ENCODE peak calls at places on chromosomes 1 and 21, in eight cellular contexts. E is aorta; B is H9; M is fibroblast of lung; P is SJSA1; Y is CD4-positive, alpha-beta T cell; C is testis; F is CD4-positive, alpha-beta memory T cell. V is an unnamed sample.

GRCh38 chr21:33834801-33835500 is 80.7 kb downstream of the ATP5PO start:
- DNase-seq in Y (no peak), M (no peak), C (no peak), B (no peak), E (no peak), F (no peak), P (no peak), V (no peak)

GRCh38 chr1:211589782-211590721 is 11.1 kb upstream of the SLC30A1 start:
- DNase-seq in P (no peak), F (no peak), M (peak; percentile 66), Y (no peak), C (peak; percentile 75), E (peak; percentile 93), B (no peak), V (no peak)

GRCh38 chr1:47449702-47450552 is 12.1 kb downstream of the FOXD2 start:
- DNase-seq in E (no peak), Y (no peak), F (no peak), C (peak; percentile 53), M (no peak), P (no peak), B (peak; percentile 84), V (peak; percentile 57)

GRCh38 chr1:200710166-200710565 is 28.5 kb upstream of the CAMSAP2 start:
- DNase-seq in C (no peak), E (no peak), F (no peak), Y (no peak), B (no peak), M (no peak), P (no peak), V (peak; percentile 68)

GRCh38 chr1:247070645-247071044 is 8.0 kb downstream of the ZNF670 start:
- DNase-seq in F (no peak), M (no peak), E (no peak), P (no peak), C (no peak), Y (no peak), B (no peak), V (no peak)

GRCh38 chr1:80101159-80101558 is 1094.6 kb upstream of the ADGRL4 start:
- DNase-seq in E (no peak), Y (no peak), F (no peak), P (no peak), M (no peak), B (no peak), C (no peak), V (no peak)

GRCh38 chr1:150928286-150928685 is 2.1 kb downstream of the SETDB1 start:
- DNase-seq in Y (no peak), P (no peak), F (no peak), E (no peak), B (no peak), M (no peak), C (no peak), V (no peak)

GRCh38 chr1:220013497-220013896 is 32.8 kb downstream of the EPRS1 start:
- DNase-seq in E (no peak), B (no peak), Y (no peak), F (no peak), P (no peak), C (no peak), M (peak; percentile 10), V (no peak)

GRCh38 chr1:145887631-145888030 is 2.0 kb upstream of the ANKRD35 start:
- DNase-seq in Y (no peak), E (no peak), B (no peak), F (no peak), C (no peak), M (no peak), P (no peak), V (no peak)

GRCh38 chr1:1415751-1416150 is 5.3 kb downstream of the ANKRD65 start:
- DNase-seq in M (no peak), F (no peak), B (no peak), P (no peak), Y (no peak), C (no peak), E (no peak), V (no peak)

GRCh38 chr21:44615881-44616590 is 4.2 kb downstream of the KRTAP10-8 start:
- DNase-seq in C (no peak), F (no peak), P (no peak), Y (no peak), B (no peak), M (no peak), E (peak; percentile 38), V (no peak)

GRCh38 chr1:15405106-15405850 is 4.4 kb upstream of the EFHD2 start:
- DNase-seq in B (no peak), Y (no peak), E (no peak), C (no peak), P (no peak), F (no peak), M (no peak), V (no peak)

GRCh38 chr1:32718527-32718926 is 16.0 kb upstream of the SYNC start:
- DNase-seq in F (no peak), P (no peak), B (no peak), E (no peak), C (no peak), Y (no peak), M (no peak), V (no peak)

GRCh38 chr21:43585924-43586411 is 73.3 kb downstream of the HSF2BP start:
- DNase-seq in P (peak; percentile 94), B (peak; percentile 40), Y (no peak), E (peak; percentile 63), C (peak; percentile 83), F (no peak), M (peak; percentile 98), V (no peak)

GRCh38 chr21:34835526-34835925 is 166.7 kb downstream of the CLIC6 start:
- DNase-seq in C (peak; percentile 21), M (peak; percentile 87), B (peak; percentile 52), E (no peak), F (no peak), P (no peak), Y (no peak), V (no peak)

GRCh38 chr1:7387053-7387861 is 383.8 kb upstream of the VAMP3 start:
- DNase-seq in E (peak; percentile 30), C (peak; percentile 14), P (peak; percentile 16), B (peak; percentile 16), M (no peak), F (no peak), Y (no peak), V (no peak)

GRCh38 chr1:206931709-206932108 is 10.0 kb upstream of the FCMR start:
- DNase-seq in E (no peak), Y (no peak), C (no peak), B (peak; percentile 61), P (no peak), M (no peak), F (no peak), V (peak; percentile 42)

GRCh38 chr1:205631010-205631726 is 643 bp downstream of the ELK4 start:
- DNase-seq in Y (peak; percentile 85), F (peak; percentile 92), P (peak; percentile 61), E (peak; percentile 68), B (peak; percentile 83), M (peak; percentile 62), C (peak; percentile 71), V (peak; percentile 90)

GRCh38 chr21:41955516-41955915 is 1.7 kb upstream of the C2CD2 start:
- DNase-seq in Y (no peak), C (no peak), B (no peak), E (peak; percentile 25), P (peak; percentile 22), M (no peak), F (no peak), V (peak; percentile 17)

GRCh38 chr21:44567481-44568171 is 5.9 kb upstream of the KRTAP10-4 start:
- DNase-seq in M (no peak), E (no peak), B (no peak), C (no peak), F (no peak), Y (no peak), P (no peak), V (no peak)

GRCh38 chr1:112702420-112703261 is 4.3 kb downstream of the RHOC start:
- DNase-seq in E (no peak), M (no peak), F (no peak), C (no peak), Y (no peak), P (no peak), B (no peak), V (no peak)

GRCh38 chr1:115308969-115309368 is 29.1 kb downstream of the NGF start:
- DNase-seq in B (no peak), P (no peak), E (no peak), M (no peak), F (no peak), C (no peak), Y (no peak), V (no peak)

GRCh38 chr1:3893190-3893589 is 6.9 kb downstream of the C1orf174 start:
- DNase-seq in Y (no peak), B (no peak), C (no peak), E (no peak), F (no peak), P (no peak), M (no peak), V (no peak)

GRCh38 chr1:17632541-17633193 is 93.2 kb downstream of the ARHGEF10L start:
- DNase-seq in Y (no peak), M (peak; percentile 58), P (no peak), E (no peak), F (no peak), B (no peak), C (no peak), V (no peak)

GRCh38 chr1:224995602-224996001 is 66.1 kb downstream of the DNAH14 start:
- DNase-seq in E (no peak), P (no peak), F (no peak), Y (no peak), C (no peak), M (no peak), B (no peak), V (no peak)
- H3K27ac ChIP-seq in E (no peak overlapping the region), P (no peak overlapping the region), F (no peak overlapping the region), Y (no peak overlapping the region), C (no peak overlapping the region), M (no peak overlapping the region), B (no peak overlapping the region), V (no peak overlapping the region)

GRCh38 chr21:46594276-46594675 is 10.6 kb downstream of the S100B start:
- DNase-seq in E (no peak), B (no peak), C (no peak), M (no peak), P (no peak), Y (no peak), F (no peak), V (no peak)
- H3K9me3 ChIP-seq in E (no peaks in the 10 kb centered on the region), B (peaks cover 19% of the 10 kb centered on the region), C (no peaks in the 10 kb centered on the region), M (no peaks in the 10 kb centered on the region), P (peaks cover 3% of the 10 kb centered on the region), Y (peaks cover 10% of the 10 kb centered on the region), F (no peaks in the 10 kb centered on the region), V (peaks cover 57% of the 10 kb centered on the region)

DNA sequence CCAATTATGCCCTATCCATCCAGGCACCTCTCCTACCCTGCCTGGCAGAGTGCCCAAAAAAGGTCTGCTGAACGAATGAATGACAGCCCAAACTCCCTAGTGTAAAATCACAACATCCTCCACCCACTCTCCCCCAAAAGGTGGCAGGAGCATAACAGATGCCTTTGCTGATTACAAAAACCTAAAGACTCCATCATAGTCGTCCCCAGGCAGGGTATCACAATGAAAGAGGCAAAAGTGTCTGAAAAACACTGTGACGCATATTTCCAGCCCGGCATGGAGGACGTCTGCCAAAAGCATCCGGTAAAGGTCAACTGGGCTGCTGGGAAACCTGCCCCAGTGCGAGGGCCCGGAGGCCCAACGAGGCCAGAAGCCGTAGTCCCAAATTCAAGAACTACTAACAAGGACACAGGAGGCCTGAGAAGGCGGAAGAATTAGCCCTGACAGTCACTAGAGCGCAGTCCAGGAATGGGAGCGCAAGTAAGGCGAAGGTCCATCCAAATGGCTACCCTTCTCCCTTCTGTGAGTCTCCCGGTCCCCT is 578 bp downstream of the SMIM12 start:
- DNase-seq in B (no peak), P (no peak), Y (peak; percentile 27), C (no peak), E (peak; percentile 62), M (peak; percentile 45), F (peak; percentile 48), V (no peak)
- H3K27ac ChIP-seq in B (no peak overlapping the region), P (peak overlapping the region; percentile 31), Y (peak overlapping the region; percentile 80), C (peak overlapping the region; percentile 46), E (peak overlapping the region; percentile 88), M (peak overlapping the region; percentile 96), F (peak overlapping the region; percentile 89), V (peak overlapping the region; percentile 55)

GRCh38 chr1:227662933-227663332 is 72.2 kb downstream of the JMJD4 start:
- DNase-seq in M (no peak), F (no peak), C (no peak), E (no peak), Y (no peak), B (no peak), P (no peak), V (no peak)
- H3K9me3 ChIP-seq in M (no peaks in the 10 kb centered on the region), F (peaks cover 59% of the 10 kb centered on the region), C (no peaks in the 10 kb centered on the region), E (peaks cover 28% of the 10 kb centered on the region), Y (peaks cover 94% of the 10 kb centered on the region), B (peaks cover 80% of the 10 kb centered on the region), P (peaks cover 41% of the 10 kb centered on the region), V (no peaks in the 10 kb centered on the region)